ENCODE peak calls at places on chromosomes 13 and 19, in six cellular contexts. W is NCI-H2081; C is stimulated activated CD4-positive, alpha-beta T cell treated with anti-CD3 and anti-CD28 coated beads, Interleukin-4, amount 100 ng/mL, for 1 hour; R is SK-N-SH; F is activated CD4-positive, alpha-beta memory T cell treated with anti-CD3 and anti-CD28 coated beads, Interleukin-2, amount 10 ng/mL, durations not matched to agents 7 days and 5 days; T is HT1080. I is an unnamed sample.
A peak's percentile ranks its signal among the peaks of the same experiment; 100 is the strongest.

GRCh38 chr13:105972811-105973590 is 562.5 kb downstream of the EFNB2 start:
- DNase-seq in W (no peak), C (no peak), R (no peak), F (no peak), T (no peak), I (no peak)

GRCh38 chr13:102951808-102952207 is 106.0 kb downstream of the ERCC5 start:
- DNase-seq in W (no peak), C (no peak), R (no peak), F (no peak), T (no peak), I (no peak)

GRCh38 chr13:25961294-25961693 is 90.5 kb downstream of the SHISA2 start:
- DNase-seq in W (no peak), C (no peak), R (no peak), F (no peak), T (no peak), I (no peak)

GRCh38 chr13:112908342-112908741 is 60.7 kb upstream of the MCF2L start:
- DNase-seq in W (no peak), C (no peak), R (no peak), F (no peak), T (no peak), I (no peak)

GRCh38 chr19:57068921-57069697 is 50.7 kb upstream of the USP29 start:
- DNase-seq in W (no peak), C (no peak), R (peak; percentile 45), F (no peak), T (no peak), I (no peak)

GRCh38 chr13:110187501-110188161 is 119.3 kb downstream of the COL4A1 start:
- DNase-seq in W (no peak), C (no peak), R (peak; percentile 44), F (no peak), T (peak; percentile 84), I (no peak)

GRCh38 chr19:46494936-46495788 is 505 bp downstream of the PNMA8B start:
- DNase-seq in W (no peak), C (no peak), R (no peak), F (no peak), T (no peak), I (no peak)

GRCh38 chr19:14450168-14450874 is 17.2 kb downstream of the PKN1 start:
- DNase-seq in W (no peak), C (peak; percentile 67), R (peak; percentile 95), F (peak; percentile 78), T (peak; percentile 50), I (no peak)

GRCh38 chr19:17755977-17756670 is 4.8 kb downstream of the FCHO1 start:
- DNase-seq in W (peak; percentile 17), C (peak; percentile 28), R (peak; percentile 78), F (peak; percentile 57), T (peak; percentile 52), I (peak; percentile 34)

GRCh38 chr19:55437410-55437809 is 5.7 kb downstream of the SHISA7 start:
- DNase-seq in W (no peak), C (no peak), R (no peak), F (no peak), T (peak; percentile 67), I (peak; percentile 33)

GRCh38 chr13:51818771-51819511 is 15.0 kb upstream of the DHRS12 start:
- DNase-seq in W (no peak), C (peak; percentile 67), R (no peak), F (no peak), T (peak; percentile 19), I (no peak)

I was measured in NCI-H510A.